ENCODE peak calls at places on chromosomes 13 and 19, in seven cellular contexts. One of them, this sample, is unnamed.

GRCh38 chr13:26324867-26325266 is 70.9 kb downstream of the CDK8 start:
- DNase-seq in prostate gland: no peak
- DNase-seq in esophagus muscularis mucosa: no peak
- DNase-seq in SK-N-SH: no peak
- DNase-seq in K562: no peak
- DNase-seq in transverse colon: no peak
- DNase-seq in upper lobe of left lung: no peak
- DNase-seq in this sample: no peak

GRCh38 chr13:30796833-30797601 is 61.7 kb downstream of the ALOX5AP start:
- DNase-seq in SK-N-SH: no peak
- DNase-seq in upper lobe of left lung: no peak
- DNase-seq in prostate gland: peak; percentile 84
- DNase-seq in transverse colon: no peak
- DNase-seq in esophagus muscularis mucosa: no peak
- DNase-seq in K562: no peak
- DNase-seq in this sample: no peak

GRCh38 chr19:4061178-4061682 is 5.5 kb downstream of the ZBTB7A start:
- DNase-seq in esophagus muscularis mucosa: no peak
- DNase-seq in transverse colon: peak; percentile 95
- DNase-seq in K562: no peak
- DNase-seq in upper lobe of left lung: peak; percentile 96
- DNase-seq in prostate gland: peak; percentile 75
- DNase-seq in SK-N-SH: no peak
- DNase-seq in this sample: peak; percentile 95

GRCh38 chr13:38783992-38784875 is 97.4 kb downstream of the FREM2 start:
- DNase-seq in upper lobe of left lung: no peak
- DNase-seq in K562: no peak
- DNase-seq in prostate gland: no peak
- DNase-seq in SK-N-SH: no peak
- DNase-seq in transverse colon: peak; percentile 31
- DNase-seq in esophagus muscularis mucosa: no peak
- DNase-seq in this sample: no peak

GRCh38 chr19:17950310-17951150 is 16.4 kb upstream of the KCNN1 start:
- DNase-seq in prostate gland: no peak
- DNase-seq in transverse colon: no peak
- DNase-seq in SK-N-SH: no peak
- DNase-seq in upper lobe of left lung: peak; percentile 81
- DNase-seq in esophagus muscularis mucosa: no peak
- DNase-seq in K562: peak; percentile 55
- DNase-seq in this sample: no peak

GRCh38 chr19:47540748-47541147 is 25.9 kb upstream of the NAPA start:
- DNase-seq in prostate gland: no peak
- DNase-seq in SK-N-SH: no peak
- DNase-seq in upper lobe of left lung: no peak
- DNase-seq in esophagus muscularis mucosa: no peak
- DNase-seq in transverse colon: no peak
- DNase-seq in K562: peak; percentile 37
- DNase-seq in this sample: no peak

GRCh38 chr19:35118268-35119026 is 2.8 kb downstream of the FXYD3 start:
- DNase-seq in SK-N-SH: no peak
- DNase-seq in transverse colon: peak; percentile 66
- DNase-seq in prostate gland: no peak
- DNase-seq in upper lobe of left lung: peak; percentile 66
- DNase-seq in K562: no peak
- DNase-seq in esophagus muscularis mucosa: no peak
- DNase-seq in this sample: no peak

GRCh38 chr19:1161716-1162115 is 12.4 kb downstream of the SBNO2 start:
- DNase-seq in K562: peak; percentile 77
- DNase-seq in SK-N-SH: no peak
- DNase-seq in upper lobe of left lung: peak; percentile 80
- DNase-seq in transverse colon: peak; percentile 40
- DNase-seq in prostate gland: no peak
- DNase-seq in esophagus muscularis mucosa: no peak
- DNase-seq in this sample: peak; percentile 67

GRCh38 chr13:97241761-97242160 is 19.6 kb downstream of the MBNL2 start:
- DNase-seq in K562: no peak
- DNase-seq in prostate gland: no peak
- DNase-seq in transverse colon: no peak
- DNase-seq in SK-N-SH: no peak
- DNase-seq in esophagus muscularis mucosa: no peak
- DNase-seq in upper lobe of left lung: no peak
- DNase-seq in this sample: no peak

GRCh38 chr19:17081672-17082630 is 6.4 kb downstream of the MYO9B start:
- DNase-seq in prostate gland: no peak
- DNase-seq in upper lobe of left lung: peak; percentile 48
- DNase-seq in SK-N-SH: no peak
- DNase-seq in esophagus muscularis mucosa: no peak
- DNase-seq in K562: no peak
- DNase-seq in transverse colon: no peak
- DNase-seq in this sample: no peak

DNA sequence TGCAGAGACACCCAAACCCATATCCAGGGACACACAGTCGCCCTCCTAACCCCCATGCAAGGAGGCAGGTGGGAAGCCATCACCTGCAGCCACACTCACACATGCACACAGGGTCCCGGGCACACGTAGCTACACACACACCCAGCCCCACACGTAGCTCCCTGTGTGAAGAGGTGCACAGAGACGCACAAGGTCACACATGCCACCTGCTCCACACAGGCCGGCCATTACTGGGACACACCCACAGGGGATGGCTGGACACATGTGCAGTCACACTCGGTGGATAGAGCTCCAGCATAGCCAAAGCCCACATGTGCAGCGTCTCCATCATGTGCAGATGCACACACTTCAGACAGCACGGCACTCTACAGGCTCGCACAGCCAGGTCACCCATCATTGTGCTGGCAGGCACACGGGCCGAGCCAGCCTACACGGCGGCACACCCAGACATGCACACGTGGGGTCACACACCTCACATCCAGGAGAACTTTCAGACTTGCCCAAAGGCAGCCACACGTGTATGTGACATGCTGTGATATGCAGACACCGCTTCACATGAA is 1.1 kb downstream of the ZNF835 start:
- DNase-seq in prostate gland: no peak
- DNase-seq in esophagus muscularis mucosa: no peak
- DNase-seq in K562: no peak
- DNase-seq in SK-N-SH: no peak
- DNase-seq in transverse colon: no peak
- DNase-seq in upper lobe of left lung: no peak
- DNase-seq in this sample: peak; percentile 31
- H3K9me3 ChIP-seq in prostate gland: no peaks in the 10 kb centered on the region
- H3K9me3 ChIP-seq in esophagus muscularis mucosa: no peaks in the 10 kb centered on the region
- H3K9me3 ChIP-seq in K562: no peaks in the 10 kb centered on the region
- H3K9me3 ChIP-seq in SK-N-SH: no peaks in the 10 kb centered on the region
- H3K9me3 ChIP-seq in transverse colon: no peaks in the 10 kb centered on the region
- H3K9me3 ChIP-seq in upper lobe of left lung: no peaks in the 10 kb centered on the region
- H3K9me3 ChIP-seq in this sample: peaks cover 4% of the 10 kb centered on the region

GRCh38 chr19:8423821-8424223 is 10.7 kb downstream of the MARCHF2 start:
- DNase-seq in esophagus muscularis mucosa: peak; percentile 98
- DNase-seq in K562: peak; percentile 92
- DNase-seq in upper lobe of left lung: peak; percentile 65
- DNase-seq in transverse colon: peak; percentile 84
- DNase-seq in prostate gland: peak; percentile 57
- DNase-seq in SK-N-SH: peak; percentile 66
- DNase-seq in this sample: peak; percentile 93
- H3K4me1 ChIP-seq in esophagus muscularis mucosa: peaks cover 33% of the 10 kb centered on the region
- H3K4me1 ChIP-seq in K562: peaks cover 28% of the 10 kb centered on the region
- H3K4me1 ChIP-seq in upper lobe of left lung: peaks cover 21% of the 10 kb centered on the region
- H3K4me1 ChIP-seq in transverse colon: peaks cover 20% of the 10 kb centered on the region
- H3K4me1 ChIP-seq in prostate gland: no peaks in the 10 kb centered on the region
- H3K4me1 ChIP-seq in SK-N-SH: no peaks in the 10 kb centered on the region
- H3K4me1 ChIP-seq in this sample: peaks cover 19% of the 10 kb centered on the region

DNA sequence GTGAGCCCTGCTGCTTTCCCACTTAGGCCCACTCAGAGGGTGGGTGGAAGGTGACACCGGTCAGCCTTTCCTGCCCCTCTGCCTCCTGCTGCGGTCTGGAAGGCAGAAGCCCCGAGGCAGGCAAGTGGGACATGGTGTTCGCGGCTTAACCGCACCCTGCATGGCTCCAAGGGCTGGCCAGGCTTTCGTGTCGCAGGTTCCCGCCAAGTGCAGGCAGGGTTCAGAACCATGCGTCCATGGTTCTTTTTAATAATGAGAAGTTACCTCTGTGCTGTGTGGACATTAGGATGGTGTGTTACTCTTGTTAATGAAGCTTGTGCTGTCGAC is 969 bp downstream of the DGKH start:
- DNase-seq in SK-N-SH: no peak
- DNase-seq in K562: no peak
- DNase-seq in transverse colon: no peak
- DNase-seq in prostate gland: no peak
- DNase-seq in upper lobe of left lung: no peak
- DNase-seq in esophagus muscularis mucosa: no peak
- DNase-seq in this sample: no peak
- TF ChIP-seq POLR2AphosphoS5 in SK-N-SH: no peak
- TF ChIP-seq POLR2AphosphoS5 in K562: no peak
- TF ChIP-seq POLR2AphosphoS5 in transverse colon: no peak
- TF ChIP-seq POLR2AphosphoS5 in prostate gland: no peak
- TF ChIP-seq POLR2AphosphoS5 in upper lobe of left lung: no peak
- TF ChIP-seq POLR2AphosphoS5 in esophagus muscularis mucosa: no peak
- TF ChIP-seq POLR2AphosphoS5 in this sample: no peak

DNA sequence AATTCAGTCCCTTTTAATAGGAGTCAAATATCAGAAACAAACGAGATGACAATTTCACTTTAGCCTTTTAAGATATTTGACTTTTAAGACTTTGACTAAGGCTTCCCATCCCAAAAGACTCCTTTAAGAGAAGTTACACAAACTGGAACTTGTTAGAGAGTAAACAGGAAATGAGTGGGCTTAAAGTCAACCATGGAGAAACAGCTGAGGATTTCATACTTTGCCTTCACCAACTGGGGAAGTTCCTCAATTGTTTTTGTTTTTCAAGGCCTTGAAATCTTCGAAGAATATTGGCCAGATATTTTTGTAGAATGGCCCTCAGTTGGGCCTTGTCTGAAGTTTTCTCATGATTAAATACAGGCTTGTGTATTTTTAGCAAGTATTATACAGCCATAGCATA is 227.3 kb downstream of the POU4F1 start:
- DNase-seq in upper lobe of left lung: no peak
- DNase-seq in transverse colon: no peak
- DNase-seq in K562: no peak
- DNase-seq in prostate gland: no peak
- DNase-seq in SK-N-SH: no peak
- DNase-seq in esophagus muscularis mucosa: no peak
- DNase-seq in this sample: no peak
- H3K9me3 ChIP-seq in upper lobe of left lung: no peaks in the 10 kb centered on the region
- H3K9me3 ChIP-seq in transverse colon: no peaks in the 10 kb centered on the region
- H3K9me3 ChIP-seq in K562: no peaks in the 10 kb centered on the region
- H3K9me3 ChIP-seq in prostate gland: no peaks in the 10 kb centered on the region
- H3K9me3 ChIP-seq in SK-N-SH: no peaks in the 10 kb centered on the region
- H3K9me3 ChIP-seq in esophagus muscularis mucosa: no peaks in the 10 kb centered on the region
- H3K9me3 ChIP-seq in this sample: no peaks in the 10 kb centered on the region

GRCh38 chr13:51999525-51999924 is 11.7 kb downstream of the ATP7B start:
- DNase-seq in transverse colon: no peak
- DNase-seq in esophagus muscularis mucosa: no peak
- DNase-seq in K562: no peak
- DNase-seq in SK-N-SH: no peak
- DNase-seq in upper lobe of left lung: peak; percentile 39
- DNase-seq in prostate gland: peak; percentile 89
- DNase-seq in this sample: no peak
- H3K4me1 ChIP-seq in transverse colon: peaks cover 40% of the 10 kb centered on the region
- H3K4me1 ChIP-seq in esophagus muscularis mucosa: peaks cover 44% of the 10 kb centered on the region
- H3K4me1 ChIP-seq in K562: peaks cover 41% of the 10 kb centered on the region
- H3K4me1 ChIP-seq in SK-N-SH: no peaks in the 10 kb centered on the region
- H3K4me1 ChIP-seq in upper lobe of left lung: peaks cover 12% of the 10 kb centered on the region
- H3K4me1 ChIP-seq in prostate gland: peaks cover 17% of the 10 kb centered on the region
- H3K4me1 ChIP-seq in this sample: peaks cover 23% of the 10 kb centered on the region